ENCODE peak calls at places on chromosomes 12 and 14, in four cellular contexts. Q is fibroblast of pulmonary artery, B is kidney tubule cell, M is EL. O is an unnamed sample.

GRCh38 chr14:104091061-104091926 is 5.8 kb downstream of the ASPG start:
- DNase-seq in M (no peak), B (no peak), Q (no peak), O (no peak)

GRCh38 chr14:93892923-93893549 is 34.1 kb upstream of the FAM181A start:
- DNase-seq in B (peak), Q (peak), M (peak), O (peak)

GRCh38 chr12:38588618-38589309 is 272.2 kb downstream of the ALG10B start:
- DNase-seq in B (no peak), Q (peak), M (no peak), O (no peak)

GRCh38 chr12:62686938-62687337 is 220.3 kb downstream of the MON2 start:
- DNase-seq in M (no peak), Q (no peak), B (no peak), O (peak)

GRCh38 chr12:11202811-11203210 is 16.1 kb upstream of the TAS2R42 start:
- DNase-seq in M (peak), B (no peak), Q (peak), O (no peak)

GRCh38 chr12:130698106-130698505 is 18.0 kb downstream of the RIMBP2 start:
- DNase-seq in B (no peak), M (no peak), Q (no peak), O (no peak)

GRCh38 chr12:16763901-16764300 is 157.9 kb upstream of the LMO3 start:
- DNase-seq in B (no peak), M (no peak), Q (no peak), O (peak)

GRCh38 chr14:105532735-105533141 is 6.4 kb downstream of the TMEM121 start:
- DNase-seq in M (peak), B (no peak), Q (peak), O (no peak)

GRCh38 chr12:121227294-121227693 is 17.4 kb downstream of the P2RX4 start:
- DNase-seq in B (peak), Q (no peak), M (no peak), O (no peak)